ENCODE peak calls at places on chromosomes 4 and X, in four cellular contexts. Z is heart right ventricle, K is cardiac muscle cell, J is lung. L is an unnamed sample.

GRCh38 chr4:137531121-137531520 is 1.2 kb downstream of the PCDH18 start:
- DNase-seq in J (no peak), Z (no peak), K (peak), L (no peak)

GRCh38 chrX:38052096-38052495 is 45.7 kb downstream of the SYTL5 start:
- DNase-seq in Z (no peak), J (no peak), K (peak), L (peak)

GRCh38 chr4:110059556-110060191 is 138.7 kb downstream of the ELOVL6 start:
- DNase-seq in J (no peak), Z (no peak), K (no peak), L (peak)

GRCh38 chr4:8844976-8845690 is 26.5 kb downstream of the HMX1 start:
- DNase-seq in Z (no peak), J (no peak), K (no peak), L (no peak)

GRCh38 chr4:164116286-164116685 is 621.8 kb downstream of the TMA16 start:
- DNase-seq in J (no peak), Z (no peak), K (no peak), L (no peak)

GRCh38 chrX:120111611-120112010 is 4.1 kb downstream of the RHOXF1 start:
- DNase-seq in Z (no peak), J (no peak), K (no peak), L (no peak)

GRCh38 chr4:113094327-113094726 is 44.9 kb downstream of the ANK2 start:
- DNase-seq in J (no peak), K (no peak), Z (no peak), L (no peak)

GRCh38 chrX:141947350-141947749 is 43.7 kb downstream of the MAGEC1 start:
- DNase-seq in J (no peak), Z (no peak), K (no peak), L (no peak)

GRCh38 chr4:76055005-76055404 is 19.1 kb upstream of the CXCL11 start:
- DNase-seq in J (no peak), Z (no peak), K (no peak), L (no peak)

GRCh38 chr4:56302775-56303174 is 84.5 kb downstream of the AASDH start:
- DNase-seq in J (no peak), Z (no peak), K (no peak), L (no peak)

GRCh38 chr4:74219241-74219640 is 61.3 kb downstream of the MTHFD2L start:
- DNase-seq in J (no peak), K (no peak), Z (no peak), L (peak)

GRCh38 chrX:133988010-133988409 is 2.6 kb upstream of the GPC3 start:
- DNase-seq in K (no peak), Z (no peak), J (no peak), L (no peak)

GRCh38 chrX:112636951-112637541 is 42.7 kb downstream of the LHFPL1 start:
- DNase-seq in K (peak), J (no peak), Z (no peak), L (no peak)
- TF ChIP-seq CTCF in K (no peak), J (no peak), Z (no peak), L (no peak)

DNA sequence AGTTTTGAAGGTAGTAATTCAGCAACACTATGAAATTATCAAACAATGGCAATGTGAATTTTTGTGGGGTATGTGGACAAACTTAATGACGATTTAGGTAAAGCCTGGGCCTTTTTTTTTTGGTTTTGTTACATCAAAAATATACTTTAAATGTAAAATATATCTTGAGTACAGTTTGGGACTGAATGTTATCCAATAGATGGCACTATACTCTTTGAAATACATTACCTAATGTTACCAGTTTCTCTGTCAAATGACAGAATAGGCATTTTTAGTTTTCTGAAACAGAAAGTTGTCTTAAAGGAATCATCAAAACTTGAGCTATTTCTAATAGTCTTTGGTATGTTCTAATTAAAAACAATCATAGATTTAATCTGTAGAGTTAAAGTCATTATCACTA is 1651.9 kb downstream of the C4orf33 start:
- DNase-seq in K (peak), Z (no peak), J (no peak), L (peak)
- TF ChIP-seq CTCF in K (no peak), Z (no peak), J (no peak), L (peak)

GRCh38 chr4:14196141-14196540 is 568.6 kb upstream of the BOD1L1 start:
- DNase-seq in Z (peak), J (no peak), K (peak), L (peak)
- TF ChIP-seq CTCF in Z (no peak), J (no peak), K (no peak), L (no peak)

DNA sequence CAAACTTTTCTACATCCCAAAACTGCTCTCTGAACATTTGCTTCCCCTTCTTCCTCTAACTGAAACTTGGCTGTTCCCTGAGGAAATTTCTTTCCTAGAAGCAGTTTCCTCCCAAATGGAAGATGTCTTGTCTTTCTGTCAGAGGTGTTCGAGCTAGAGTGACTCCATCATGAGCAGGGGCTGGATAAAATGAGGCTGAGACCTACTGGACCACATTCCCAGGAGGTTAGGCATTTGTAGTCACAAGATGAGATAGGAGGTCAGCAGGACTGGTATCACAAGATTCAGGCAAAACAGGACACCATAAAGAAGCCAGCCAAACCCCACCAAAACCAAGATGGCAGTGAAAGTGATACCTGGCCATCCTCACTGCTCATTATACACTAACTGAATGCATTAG is 35.8 kb upstream of the PGRMC2 start:
- DNase-seq in J (no peak), Z (no peak), K (no peak), L (no peak)
- TF ChIP-seq CTCF in J (no peak), Z (no peak), K (no peak), L (no peak)